ENCODE peak calls at places on chromosomes 4 and X, in ten cellular contexts. O is fibroblast of lung, I is AG04449, D is upper lobe of right lung, Z is progenitor cell of endocrine pancreas, C is lower leg skin, F is astrocyte of the spinal cord, H is WTC11, R is GM10248, G is AG10803. T is an unnamed sample.

GRCh38 chrX:3527811-3528210 is 181.4 kb upstream of the MXRA5 start:
- DNase-seq in D (no peak), Z (no peak), F (no peak), H (no peak), C (no peak), R (no peak), O (peak; percentile 68), G (no peak), I (no peak), T (no peak)

GRCh38 chrX:66914082-66914481 is 275.2 kb upstream of the EDA2R start:
- DNase-seq in O (no peak), F (no peak), R (no peak), G (peak; percentile 1), Z (no peak), C (no peak), D (no peak), H (no peak), I (no peak), T (no peak)

GRCh38 chr4:124262211-124263179 is 450.0 kb downstream of the ANKRD50 start:
- DNase-seq in I (peak; percentile 38), Z (peak; percentile 44), O (peak; percentile 78), C (peak; percentile 71), D (no peak), H (peak; percentile 43), G (peak; percentile 82), F (peak; percentile 90), R (peak; percentile 25), T (peak; percentile 34)

GRCh38 chr4:146699910-146700309 is 61.2 kb downstream of the POU4F2 start:
- DNase-seq in R (no peak), F (no peak), Z (no peak), H (no peak), O (no peak), I (no peak), D (no peak), C (no peak), G (no peak), T (no peak)

GRCh38 chrX:155216940-155217450 is 735 bp downstream of the VBP1 start:
- DNase-seq in I (no peak), G (peak; percentile 3), C (no peak), Z (no peak), H (no peak), O (no peak), F (no peak), D (no peak), R (peak; percentile 14), T (no peak)

GRCh38 chr4:41413670-41414069 is 124.3 kb upstream of the LIMCH1 start:
- DNase-seq in D (no peak), C (no peak), F (peak; percentile 19), H (no peak), Z (no peak), R (no peak), G (no peak), O (peak; percentile 72), I (no peak), T (no peak)

GRCh38 chr4:119268466-119268865 is 53.5 kb downstream of the FABP2 start:
- DNase-seq in I (no peak), D (no peak), O (no peak), Z (no peak), R (no peak), G (peak; percentile 25), C (no peak), F (no peak), H (no peak), T (no peak)

GRCh38 chr4:48429709-48430474 is 53.3 kb upstream of the SLC10A4 start:
- DNase-seq in I (no peak), Z (no peak), R (no peak), G (no peak), C (no peak), H (no peak), F (no peak), O (no peak), D (no peak), T (no peak)

GRCh38 chr4:106615961-106616360 is 247.4 kb upstream of the GIMD1 start:
- DNase-seq in R (no peak), Z (no peak), C (no peak), D (no peak), O (peak; percentile 10), F (no peak), H (no peak), G (peak; percentile 33), I (no peak), T (no peak)

GRCh38 chrX:48508400-48509244 is at the start of gene PORCN:
- DNase-seq in R (peak; percentile 91), G (peak; percentile 58), F (peak; percentile 63), O (peak; percentile 56), H (peak; percentile 77), Z (peak; percentile 52), D (peak; percentile 93), I (no peak), C (peak; percentile 72), T (no peak)

GRCh38 chr4:52824603-52825310 is 37.4 kb upstream of the RASL11B start:
- DNase-seq in H (no peak), F (no peak), I (no peak), D (no peak), Z (no peak), O (peak; percentile 75), G (peak; percentile 76), C (no peak), R (no peak), T (peak; percentile 71)

GRCh38 chr4:177079327-177079726 is 230.3 kb upstream of the NEIL3 start:
- DNase-seq in G (no peak), F (no peak), I (no peak), H (no peak), O (no peak), Z (no peak), C (no peak), R (no peak), D (no peak), T (no peak)

GRCh38 chrX:77442728-77443127 is 4.5 kb upstream of the FGF16 start:
- DNase-seq in F (peak; percentile 75), R (no peak), D (no peak), G (peak; percentile 67), C (no peak), Z (no peak), I (peak; percentile 36), H (no peak), O (peak; percentile 95), T (peak; percentile 61)

GRCh38 chr4:141311805-141312204 is 91.1 kb downstream of the ZNF330 start:
- DNase-seq in G (peak; percentile 6), O (no peak), R (no peak), C (no peak), F (no peak), I (no peak), D (no peak), H (no peak), Z (no peak), T (no peak)
- TF ChIP-seq CTCF in G (no peak), O (no peak), R (no peak), C (no peak), F (no peak), I (no peak), D (no peak), H (no peak), Z (no peak), T (no peak)

DNA sequence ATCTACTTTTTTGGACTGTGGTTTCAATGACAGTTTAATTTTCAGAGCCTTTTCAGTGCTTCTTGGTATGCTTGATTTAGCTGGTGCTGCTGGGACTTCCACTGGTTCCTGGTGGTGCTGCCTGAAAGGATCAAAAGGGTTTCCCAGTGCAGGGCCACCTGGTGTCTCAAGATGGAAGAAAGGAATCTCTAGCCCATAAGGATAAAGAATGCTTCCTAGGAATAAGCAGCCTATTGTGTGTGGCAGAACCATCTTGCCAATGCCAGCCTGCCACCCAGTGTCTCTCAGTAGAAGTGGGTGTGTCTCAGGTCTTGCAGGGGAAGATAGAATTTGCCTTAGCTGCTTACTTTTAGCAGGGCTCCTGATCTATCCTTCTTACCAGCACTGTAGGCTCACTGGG is 15.0 kb upstream of the RAI2 start:
- DNase-seq in O (no peak), D (no peak), F (no peak), I (no peak), H (no peak), G (no peak), Z (no peak), C (no peak), R (no peak), T (no peak)
- TF ChIP-seq CTCF in O (no peak), D (no peak), F (no peak), I (no peak), H (no peak), G (no peak), Z (no peak), C (no peak), R (no peak), T (no peak)

GRCh38 chr4:2009651-2010233 is 968 bp upstream of the NELFA start:
- DNase-seq in H (peak; percentile 66), F (peak; percentile 45), R (peak; percentile 59), D (peak; percentile 86), Z (peak; percentile 61), I (no peak), C (peak; percentile 36), O (peak; percentile 49), G (peak; percentile 58), T (peak; percentile 25)

GRCh38 chr4:2007804-2008670 is 737 bp downstream of the NELFA start:
- DNase-seq in I (no peak), C (no peak), F (no peak), D (peak; percentile 65), G (no peak), H (no peak), O (peak; percentile 9), R (no peak), Z (no peak), T (no peak)

GRCh38 chr4:2008921-2009650 is at the start of gene NELFA:
- DNase-seq in F (peak; percentile 94), O (peak; percentile 89), G (peak; percentile 88), C (peak; percentile 91), H (peak; percentile 96), D (peak; percentile 98), R (peak; percentile 95), I (peak; percentile 29), Z (peak; percentile 90), T (peak; percentile 64)

GRCh38 chr4:2006956-2007653 is 1.7 kb downstream of the NELFA start:
- DNase-seq in G (no peak), D (peak; percentile 21), R (no peak), Z (no peak), F (no peak), H (no peak), I (no peak), O (no peak), C (no peak), T (no peak)

DNA sequence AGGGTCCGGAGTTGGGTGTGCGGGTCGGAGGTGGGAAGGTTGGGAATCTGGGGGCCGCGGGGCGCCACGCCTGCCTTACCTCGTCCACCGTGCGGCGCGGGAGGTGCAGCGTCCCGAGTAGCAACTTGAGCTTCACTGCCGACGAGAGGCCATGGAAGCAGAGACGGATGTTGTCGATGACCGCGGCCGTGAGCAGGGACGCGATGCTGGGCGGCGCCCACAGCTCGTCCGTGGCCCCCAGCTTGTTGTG is 178 bp downstream of the NELFA start:
- DNase-seq in I (no peak), Z (no peak), O (no peak), C (no peak), H (no peak), R (no peak), F (no peak), D (no peak), G (no peak), T (no peak)
- TF ChIP-seq CTCF in I (no peak), Z (no peak), O (no peak), C (no peak), H (no peak), R (no peak), F (no peak), D (no peak), G (no peak), T (no peak)

DNA sequence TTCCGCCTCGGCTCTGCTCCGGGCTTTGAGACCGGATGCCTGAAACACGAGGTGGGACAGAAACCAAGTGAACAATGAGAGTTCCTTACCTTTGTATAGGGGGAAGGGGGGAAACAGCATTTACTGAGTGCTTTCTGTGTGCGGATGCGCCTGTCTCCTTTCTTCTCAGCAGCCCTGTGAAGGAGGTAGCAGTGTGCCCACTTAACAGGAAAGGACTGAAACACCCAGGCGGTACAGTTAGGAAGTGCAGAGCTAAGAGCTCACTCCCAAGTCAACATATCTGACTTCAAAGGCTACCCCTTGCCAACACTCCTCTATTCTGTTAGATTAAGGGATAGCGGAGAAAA is 43.1 kb upstream of the TMSB15B start:
- DNase-seq in H (no peak), C (no peak), R (peak; percentile 23), I (no peak), G (peak; percentile 43), Z (no peak), O (peak; percentile 54), F (peak; percentile 56), D (no peak), T (no peak)
- TF ChIP-seq CTCF in H (no peak), C (no peak), R (no peak), I (peak; percentile 21), G (peak; percentile 47), Z (peak; percentile 35), O (peak; percentile 52), F (peak; percentile 44), D (peak; percentile 35), T (no peak)